ENCODE peak calls at places on chromosome 5, in six cellular contexts. U is NCI-H2081, B is mesenchymal stem cell, M is GM18507, P is GM13976, O is amniotic stem cell. G is an unnamed sample.

GRCh38 chr5:78550891-78551290 is 97.7 kb downstream of the LHFPL2 start:
- DNase-seq in U (no peak), B (peak), M (no peak), P (no peak), O (no peak), G (peak)

GRCh38 chr5:78615697-78616096 is 32.9 kb downstream of the LHFPL2 start:
- DNase-seq in U (no peak), B (no peak), M (no peak), P (no peak), O (no peak), G (no peak)

GRCh38 chr5:45697211-45697610 is 1.0 kb upstream of the HCN1 start:
- DNase-seq in U (no peak), B (no peak), M (no peak), P (no peak), O (no peak), G (no peak)

GRCh38 chr5:138575194-138576015 is at the start of gene HSPA9:
- DNase-seq in U (peak), B (peak), M (peak), P (peak), O (peak), G (peak)

GRCh38 chr5:179229331-179229761 is 115.9 kb downstream of the ADAMTS2 start:
- DNase-seq in U (no peak), B (no peak), M (no peak), P (no peak), O (no peak), G (no peak)

GRCh38 chr5:164600929-164601535 is 1095.6 kb downstream of the MAT2B start:
- DNase-seq in U (no peak), B (no peak), M (no peak), P (no peak), O (no peak), G (no peak)

GRCh38 chr5:171712616-171713015 is 73.0 kb upstream of the SMIM23 start:
- DNase-seq in U (no peak), B (no peak), M (no peak), P (no peak), O (no peak), G (no peak)

GRCh38 chr5:92179651-92180050 is 796.5 kb upstream of the ARRDC3 start:
- DNase-seq in U (no peak), B (no peak), M (no peak), P (no peak), O (no peak), G (no peak)

GRCh38 chr5:59593608-59594007 is 299.9 kb downstream of the PDE4D start:
- DNase-seq in U (no peak), B (no peak), M (no peak), P (no peak), O (no peak), G (no peak)

GRCh38 chr5:91401175-91401574 is 18.1 kb upstream of the ARRDC3 start:
- DNase-seq in U (no peak), B (no peak), M (no peak), P (no peak), O (no peak), G (no peak)

GRCh38 chr5:100900142-100900795 is 2.8 kb downstream of the ST8SIA4 start:
- DNase-seq in U (no peak), B (peak), M (no peak), P (no peak), O (no peak), G (no peak)

GRCh38 chr5:160427607-160428006 is 6.0 kb downstream of the PTTG1 start:
- DNase-seq in U (no peak), B (no peak), M (no peak), P (no peak), O (no peak), G (no peak)

GRCh38 chr5:139688712-139689413 is 40.7 kb downstream of the CXXC5 start:
- DNase-seq in U (no peak), B (no peak), M (no peak), P (no peak), O (no peak), G (no peak)

GRCh38 chr5:17365326-17365725 is 132.7 kb upstream of the TAF11L2 start:
- DNase-seq in U (peak), B (no peak), M (no peak), P (no peak), O (no peak), G (no peak)

GRCh38 chr5:1214163-1214935 is 10.8 kb upstream of the SLC6A18 start:
- DNase-seq in U (no peak), B (no peak), M (no peak), P (no peak), O (no peak), G (no peak)

GRCh38 chr5:136120529-136120928 is 12.1 kb upstream of the SMAD5 start:
- DNase-seq in U (no peak), B (no peak), M (no peak), P (no peak), O (no peak), G (no peak)

GRCh38 chr5:132294728-132295504 is 722 bp downstream of the SLC22A4 start:
- DNase-seq in U (no peak), B (peak), M (no peak), P (no peak), O (peak), G (peak)

GRCh38 chr5:127320032-127320945 is 29.7 kb downstream of the MEGF10 start:
- DNase-seq in U (no peak), B (no peak), M (peak), P (no peak), O (no peak), G (no peak)

GRCh38 chr5:123776761-123777160 is 264.8 kb downstream of the CSNK1G3 start:
- DNase-seq in U (no peak), B (peak), M (no peak), P (no peak), O (peak), G (peak)

GRCh38 chr5:73918791-73919221 is 292.8 kb downstream of the ARHGEF28 start:
- DNase-seq in U (no peak), B (no peak), M (no peak), P (no peak), O (no peak), G (no peak)

GRCh38 chr5:169458269-169458668 is 125.3 kb upstream of the SPDL1 start:
- DNase-seq in U (no peak), B (no peak), M (no peak), P (no peak), O (no peak), G (no peak)

GRCh38 chr5:105587963-105588662 is 2025.5 kb upstream of the NUDT12 start:
- DNase-seq in U (no peak), B (no peak), M (no peak), P (no peak), O (no peak), G (no peak)

GRCh38 chr5:43569236-43569635 is 12.4 kb upstream of the PAIP1 start:
- DNase-seq in U (no peak), B (no peak), M (no peak), P (no peak), O (no peak), G (no peak)

GRCh38 chr5:31366941-31367340 is 165.0 kb downstream of the DROSHA start:
- DNase-seq in U (no peak), B (no peak), M (no peak), P (no peak), O (no peak), G (no peak)

GRCh38 chr5:155792873-155793272 is 534.1 kb upstream of the SGCD start:
- DNase-seq in U (no peak), B (no peak), M (no peak), P (no peak), O (no peak), G (no peak)

GRCh38 chr5:134515801-134516200 is 9.7 kb upstream of the JADE2 start:
- DNase-seq in U (no peak), B (no peak), M (no peak), P (no peak), O (no peak), G (no peak)

GRCh38 chr5:77333451-77334123 is 123.1 kb downstream of the PDE8B start:
- DNase-seq in U (no peak), B (no peak), M (no peak), P (no peak), O (no peak), G (no peak)

GRCh38 chr5:126438871-126439270 is 15.7 kb downstream of the GRAMD2B start:
- DNase-seq in U (no peak), B (no peak), M (no peak), P (no peak), O (no peak), G (no peak)

GRCh38 chr5:58849151-58849550 is 266.3 kb downstream of the RAB3C start:
- DNase-seq in U (no peak), B (no peak), M (no peak), P (no peak), O (no peak), G (no peak)

GRCh38 chr5:64384761-64385160 is 121.1 kb upstream of the RGS7BP start:
- DNase-seq in U (peak), B (peak), M (peak), P (peak), O (peak), G (no peak)

GRCh38 chr5:72137826-72138409 is 30.6 kb downstream of the MAP1B start:
- DNase-seq in U (no peak), B (no peak), M (no peak), P (peak), O (no peak), G (no peak)

GRCh38 chr5:139149477-139150199 is 48.5 kb downstream of the SIL1 start:
- DNase-seq in U (no peak), B (peak), M (no peak), P (no peak), O (no peak), G (no peak)

GRCh38 chr5:39850291-39850690 is 425.5 kb upstream of the DAB2 start:
- DNase-seq in U (no peak), B (no peak), M (no peak), P (no peak), O (no peak), G (no peak)

GRCh38 chr5:44626846-44627245 is 181.9 kb upstream of the MRPS30 start:
- DNase-seq in U (no peak), B (no peak), M (no peak), P (no peak), O (no peak), G (no peak)

GRCh38 chr5:32202394-32202793 is 28.3 kb upstream of the GOLPH3 start:
- DNase-seq in U (no peak), B (no peak), M (no peak), P (no peak), O (no peak), G (no peak)

GRCh38 chr5:24401767-24402166 is 243.0 kb downstream of the CDH10 start:
- DNase-seq in U (no peak), B (peak), M (no peak), P (no peak), O (no peak), G (no peak)